ENCODE peak calls at places on chromosomes 5 and 9, in ten cellular contexts. One of them, this sample, is unnamed.
A peak's percentile ranks its signal among the peaks of the same experiment; 100 is the strongest.

GRCh38 chr5:44236040-44236439 is 153.2 kb downstream of the FGF10 start:
- ATAC-seq in heart left ventricle: no peak
- ATAC-seq in HCT116: no peak
- ATAC-seq in A549: no peak
- ATAC-seq in body of pancreas: no peak
- ATAC-seq in right lobe of liver: no peak
- ATAC-seq in GM12878: no peak
- ATAC-seq in IMR-90: no peak
- ATAC-seq in K562: no peak
- ATAC-seq in HepG2: no peak
- ATAC-seq in this sample: no peak

GRCh38 chr9:14961372-14962068 is 51.3 kb upstream of the FREM1 start:
- ATAC-seq in K562: peak; percentile 100
- ATAC-seq in IMR-90: no peak
- ATAC-seq in right lobe of liver: peak; percentile 87
- ATAC-seq in HepG2: peak; percentile 100
- ATAC-seq in body of pancreas: peak; percentile 92
- ATAC-seq in A549: no peak
- ATAC-seq in heart left ventricle: no peak
- ATAC-seq in GM12878: peak; percentile 78
- ATAC-seq in HCT116: peak; percentile 40
- ATAC-seq in this sample: no peak

GRCh38 chr9:129887210-129888084 is 52.2 kb downstream of the USP20 start:
- ATAC-seq in heart left ventricle: no peak
- ATAC-seq in GM12878: peak; percentile 3
- ATAC-seq in body of pancreas: no peak
- ATAC-seq in A549: no peak
- ATAC-seq in right lobe of liver: no peak
- ATAC-seq in K562: peak; percentile 14
- ATAC-seq in HCT116: no peak
- ATAC-seq in HepG2: no peak
- ATAC-seq in IMR-90: peak; percentile 5
- ATAC-seq in this sample: no peak

GRCh38 chr5:114857951-114858401 is 311.7 kb downstream of the TRIM36 start:
- ATAC-seq in right lobe of liver: peak; percentile 34
- ATAC-seq in heart left ventricle: no peak
- ATAC-seq in HCT116: no peak
- ATAC-seq in A549: no peak
- ATAC-seq in body of pancreas: no peak
- ATAC-seq in IMR-90: no peak
- ATAC-seq in K562: no peak
- ATAC-seq in GM12878: peak; percentile 38
- ATAC-seq in HepG2: no peak
- ATAC-seq in this sample: no peak

GRCh38 chr9:27059907-27060306 is 49.1 kb upstream of the TEK start:
- ATAC-seq in IMR-90: no peak
- ATAC-seq in HCT116: no peak
- ATAC-seq in K562: no peak
- ATAC-seq in body of pancreas: no peak
- ATAC-seq in A549: no peak
- ATAC-seq in HepG2: no peak
- ATAC-seq in GM12878: no peak
- ATAC-seq in right lobe of liver: peak; percentile 64
- ATAC-seq in heart left ventricle: no peak
- ATAC-seq in this sample: no peak

GRCh38 chr5:65986050-65986451 is 59.7 kb downstream of the ERBIN start:
- ATAC-seq in heart left ventricle: no peak
- ATAC-seq in K562: no peak
- ATAC-seq in HCT116: no peak
- ATAC-seq in IMR-90: peak; percentile 78
- ATAC-seq in GM12878: no peak
- ATAC-seq in body of pancreas: no peak
- ATAC-seq in HepG2: no peak
- ATAC-seq in A549: no peak
- ATAC-seq in right lobe of liver: no peak
- ATAC-seq in this sample: no peak

GRCh38 chr9:16828335-16829281 is 41.9 kb downstream of the BNC2 start:
- ATAC-seq in IMR-90: peak; percentile 21
- ATAC-seq in HCT116: no peak
- ATAC-seq in HepG2: peak; percentile 62
- ATAC-seq in A549: no peak
- ATAC-seq in body of pancreas: peak; percentile 65
- ATAC-seq in right lobe of liver: peak; percentile 40
- ATAC-seq in GM12878: peak; percentile 24
- ATAC-seq in K562: no peak
- ATAC-seq in heart left ventricle: no peak
- ATAC-seq in this sample: peak; percentile 60

GRCh38 chr5:68423154-68423811 is 207.7 kb downstream of the PIK3R1 start:
- ATAC-seq in IMR-90: no peak
- ATAC-seq in A549: no peak
- ATAC-seq in right lobe of liver: no peak
- ATAC-seq in heart left ventricle: no peak
- ATAC-seq in body of pancreas: no peak
- ATAC-seq in HCT116: no peak
- ATAC-seq in K562: peak; percentile 66
- ATAC-seq in HepG2: no peak
- ATAC-seq in GM12878: peak; percentile 60
- ATAC-seq in this sample: no peak

GRCh38 chr9:86093788-86094555 is 5.4 kb downstream of the GOLM1 start:
- ATAC-seq in GM12878: peak; percentile 72
- ATAC-seq in body of pancreas: peak; percentile 94
- ATAC-seq in HepG2: peak; percentile 100
- ATAC-seq in IMR-90: no peak
- ATAC-seq in K562: peak; percentile 69
- ATAC-seq in HCT116: peak; percentile 85
- ATAC-seq in A549: peak; percentile 99
- ATAC-seq in right lobe of liver: peak; percentile 94
- ATAC-seq in heart left ventricle: no peak
- ATAC-seq in this sample: no peak

GRCh38 chr9:76085596-76085995 is 195.1 kb downstream of the PCSK5 start:
- ATAC-seq in A549: no peak
- ATAC-seq in HCT116: no peak
- ATAC-seq in heart left ventricle: no peak
- ATAC-seq in right lobe of liver: no peak
- ATAC-seq in HepG2: no peak
- ATAC-seq in K562: no peak
- ATAC-seq in IMR-90: no peak
- ATAC-seq in GM12878: no peak
- ATAC-seq in body of pancreas: no peak
- ATAC-seq in this sample: no peak

GRCh38 chr5:136492587-136492986 is 127.2 kb upstream of the TRPC7 start:
- ATAC-seq in K562: no peak
- ATAC-seq in right lobe of liver: no peak
- ATAC-seq in heart left ventricle: no peak
- ATAC-seq in IMR-90: no peak
- ATAC-seq in body of pancreas: no peak
- ATAC-seq in HCT116: no peak
- ATAC-seq in GM12878: no peak
- ATAC-seq in A549: no peak
- ATAC-seq in HepG2: no peak
- ATAC-seq in this sample: no peak

GRCh38 chr5:113221294-113222176 is 213.3 kb downstream of the TSSK1B start:
- ATAC-seq in IMR-90: peak; percentile 25
- ATAC-seq in body of pancreas: no peak
- ATAC-seq in GM12878: no peak
- ATAC-seq in HepG2: no peak
- ATAC-seq in A549: no peak
- ATAC-seq in right lobe of liver: no peak
- ATAC-seq in K562: no peak
- ATAC-seq in HCT116: no peak
- ATAC-seq in heart left ventricle: no peak
- ATAC-seq in this sample: no peak
- H3K4me1 ChIP-seq in IMR-90: peaks cover 9% of the 10 kb centered on the region
- H3K4me1 ChIP-seq in body of pancreas: no peaks in the 10 kb centered on the region
- H3K4me1 ChIP-seq in GM12878: no peaks in the 10 kb centered on the region
- H3K4me1 ChIP-seq in HepG2: peaks cover 6% of the 10 kb centered on the region
- H3K4me1 ChIP-seq in A549: no peaks in the 10 kb centered on the region
- H3K4me1 ChIP-seq in right lobe of liver: no peaks in the 10 kb centered on the region
- H3K4me1 ChIP-seq in K562: no peaks in the 10 kb centered on the region
- H3K4me1 ChIP-seq in HCT116: peaks cover 16% of the 10 kb centered on the region
- H3K4me1 ChIP-seq in heart left ventricle: peaks cover 73% of the 10 kb centered on the region
- H3K4me1 ChIP-seq in this sample: no peaks in the 10 kb centered on the region

GRCh38 chr5:57448287-57448686 is 34.3 kb downstream of the ACTBL2 start:
- ATAC-seq in HepG2: no peak
- ATAC-seq in GM12878: no peak
- ATAC-seq in right lobe of liver: no peak
- ATAC-seq in IMR-90: no peak
- ATAC-seq in body of pancreas: no peak
- ATAC-seq in heart left ventricle: no peak
- ATAC-seq in A549: no peak
- ATAC-seq in HCT116: no peak
- ATAC-seq in K562: no peak
- ATAC-seq in this sample: no peak

GRCh38 chr5:57453728-57454127 is 28.9 kb downstream of the ACTBL2 start:
- ATAC-seq in body of pancreas: no peak
- ATAC-seq in right lobe of liver: no peak
- ATAC-seq in HepG2: no peak
- ATAC-seq in heart left ventricle: no peak
- ATAC-seq in HCT116: no peak
- ATAC-seq in A549: no peak
- ATAC-seq in IMR-90: no peak
- ATAC-seq in GM12878: no peak
- ATAC-seq in K562: no peak
- ATAC-seq in this sample: no peak

GRCh38 chr5:57452885-57453284 is 29.7 kb downstream of the ACTBL2 start:
- ATAC-seq in A549: no peak
- ATAC-seq in heart left ventricle: no peak
- ATAC-seq in HepG2: no peak
- ATAC-seq in HCT116: no peak
- ATAC-seq in body of pancreas: peak; percentile 41
- ATAC-seq in K562: no peak
- ATAC-seq in IMR-90: peak; percentile 48
- ATAC-seq in right lobe of liver: no peak
- ATAC-seq in GM12878: no peak
- ATAC-seq in this sample: no peak

GRCh38 chr5:57448751-57449150 is 33.9 kb downstream of the ACTBL2 start:
- ATAC-seq in right lobe of liver: no peak
- ATAC-seq in K562: no peak
- ATAC-seq in IMR-90: no peak
- ATAC-seq in A549: no peak
- ATAC-seq in HCT116: no peak
- ATAC-seq in body of pancreas: no peak
- ATAC-seq in heart left ventricle: no peak
- ATAC-seq in HepG2: no peak
- ATAC-seq in GM12878: no peak
- ATAC-seq in this sample: no peak

DNA sequence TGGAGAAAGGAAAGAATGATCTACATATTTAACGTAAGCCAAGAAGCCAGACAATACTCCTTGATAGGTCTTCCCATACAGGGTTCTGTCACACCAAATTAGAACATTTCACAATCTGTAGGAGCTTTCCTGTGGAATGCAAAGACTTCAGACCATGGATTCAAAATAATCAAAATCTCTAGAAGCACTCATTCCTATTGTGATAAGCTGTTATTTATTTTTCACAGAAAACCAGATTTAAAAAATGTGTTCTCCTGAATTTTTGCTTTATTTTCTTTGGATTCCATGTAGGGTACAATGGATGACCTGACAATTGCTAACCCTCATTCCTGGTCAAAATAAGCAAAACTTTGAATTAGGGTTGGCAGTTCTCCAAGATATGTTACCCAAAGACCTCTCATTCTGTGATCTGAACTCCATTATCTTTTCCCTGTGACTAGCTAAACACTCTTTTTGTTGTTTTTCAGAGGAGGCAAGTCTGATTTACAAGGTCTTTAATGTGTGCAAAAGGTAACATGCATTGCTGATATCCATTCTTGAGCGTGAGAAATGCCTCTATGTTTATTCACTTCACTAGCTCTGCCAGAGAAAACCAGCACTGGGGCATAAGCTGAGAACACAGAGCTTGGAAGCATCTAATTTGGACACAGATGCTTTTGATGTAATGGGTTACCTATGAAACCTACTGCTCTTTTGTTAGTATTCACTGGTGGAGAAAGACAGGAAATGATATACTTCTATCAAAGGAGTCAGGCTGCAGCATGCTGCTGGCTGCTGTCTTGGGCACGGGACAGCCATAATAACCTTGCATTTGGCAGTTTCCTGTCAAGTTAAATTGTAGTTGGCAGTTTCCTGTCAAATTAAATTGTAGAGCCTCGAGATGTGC is 31.4 kb downstream of the ACTBL2 start:
- ATAC-seq in right lobe of liver: no peak
- ATAC-seq in body of pancreas: no peak
- ATAC-seq in K562: no peak
- ATAC-seq in HepG2: no peak
- ATAC-seq in A549: no peak
- ATAC-seq in heart left ventricle: no peak
- ATAC-seq in GM12878: no peak
- ATAC-seq in IMR-90: peak; percentile 40
- ATAC-seq in HCT116: no peak
- ATAC-seq in this sample: no peak
- TF ChIP-seq POLR2A in right lobe of liver: no peak
- TF ChIP-seq POLR2A in body of pancreas: no peak
- TF ChIP-seq POLR2A in K562: no peak
- TF ChIP-seq POLR2A in HepG2: no peak
- TF ChIP-seq POLR2A in A549: no peak
- TF ChIP-seq POLR2A in heart left ventricle: no peak
- TF ChIP-seq POLR2A in GM12878: no peak
- TF ChIP-seq POLR2A in IMR-90: no peak
- TF ChIP-seq POLR2A in HCT116: no peak
- TF ChIP-seq POLR2A in this sample: no peak

DNA sequence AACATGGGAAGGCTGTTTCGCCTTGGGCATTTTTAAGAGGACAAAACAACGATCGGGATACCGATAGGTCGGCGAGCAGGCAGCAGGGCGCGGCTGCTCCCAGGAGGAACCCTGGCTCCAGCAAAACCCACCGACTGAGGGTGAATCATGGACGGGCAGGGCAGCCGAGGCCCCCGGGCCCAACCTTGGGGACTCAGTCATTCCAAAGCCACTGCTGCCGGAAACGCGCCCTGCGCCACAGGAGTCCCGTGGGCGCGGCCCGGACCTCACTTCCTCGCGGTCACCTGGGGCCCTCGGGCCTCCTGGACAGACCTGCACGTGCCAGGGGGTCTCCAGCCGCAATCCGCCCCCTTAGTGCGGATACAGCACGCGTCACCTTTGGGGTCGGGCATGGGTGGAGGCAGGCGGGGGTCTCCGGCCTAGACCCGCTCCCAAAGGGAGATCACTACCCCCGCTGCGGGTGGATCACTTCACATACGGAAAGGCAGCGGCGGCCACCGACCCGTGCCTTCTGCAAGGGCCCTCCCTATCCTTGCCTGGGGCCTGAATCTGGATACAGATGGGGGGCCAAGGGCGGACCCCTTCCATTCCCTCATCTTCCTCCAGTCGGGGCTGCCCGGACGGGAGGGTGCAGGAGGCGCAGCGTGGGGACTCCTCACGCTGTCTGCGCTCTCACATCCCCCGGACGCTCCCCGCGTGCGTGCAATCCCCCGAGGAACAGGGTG is 728 bp downstream of the TXN start:
- ATAC-seq in HCT116: peak; percentile 49
- ATAC-seq in IMR-90: peak; percentile 16
- ATAC-seq in right lobe of liver: peak; percentile 63
- ATAC-seq in heart left ventricle: peak; percentile 5
- ATAC-seq in GM12878: peak; percentile 35
- ATAC-seq in HepG2: peak; percentile 55
- ATAC-seq in body of pancreas: peak; percentile 52
- ATAC-seq in A549: peak; percentile 45
- ATAC-seq in K562: peak; percentile 69
- ATAC-seq in this sample: peak; percentile 48
- H3K4me1 ChIP-seq in HCT116: peaks cover 57% of the 10 kb centered on the region
- H3K4me1 ChIP-seq in IMR-90: peaks cover 10% of the 10 kb centered on the region
- H3K4me1 ChIP-seq in right lobe of liver: no peaks in the 10 kb centered on the region
- H3K4me1 ChIP-seq in heart left ventricle: peaks cover 28% of the 10 kb centered on the region
- H3K4me1 ChIP-seq in GM12878: peaks cover 24% of the 10 kb centered on the region
- H3K4me1 ChIP-seq in HepG2: peaks cover 56% of the 10 kb centered on the region
- H3K4me1 ChIP-seq in body of pancreas: peaks cover 42% of the 10 kb centered on the region
- H3K4me1 ChIP-seq in A549: peaks cover 58% of the 10 kb centered on the region
- H3K4me1 ChIP-seq in K562: peaks cover 15% of the 10 kb centered on the region
- H3K4me1 ChIP-seq in this sample: peaks cover 59% of the 10 kb centered on the region

GRCh38 chr5:140555747-140556312 is 1.4 kb downstream of the SRA1 start:
- ATAC-seq in K562: no peak
- ATAC-seq in IMR-90: no peak
- ATAC-seq in A549: no peak
- ATAC-seq in body of pancreas: no peak
- ATAC-seq in HCT116: no peak
- ATAC-seq in GM12878: peak; percentile 49
- ATAC-seq in heart left ventricle: no peak
- ATAC-seq in HepG2: no peak
- ATAC-seq in right lobe of liver: no peak
- ATAC-seq in this sample: no peak
- TF ChIP-seq POLR2A in K562: peak; percentile 25
- TF ChIP-seq POLR2A in IMR-90: no peak
- TF ChIP-seq POLR2A in A549: no peak
- TF ChIP-seq POLR2A in body of pancreas: no peak
- TF ChIP-seq POLR2A in HCT116: no peak
- TF ChIP-seq POLR2A in GM12878: no peak
- TF ChIP-seq POLR2A in heart left ventricle: no peak
- TF ChIP-seq POLR2A in HepG2: no peak
- TF ChIP-seq POLR2A in right lobe of liver: no peak
- TF ChIP-seq POLR2A in this sample: no peak